ENCODE peak calls at places on chromosomes 5 and 9, in ten cellular contexts. S is IMR-90, L is colonic mucosa, M is nephron progenitor cell, N is Calu3, U is Peyer's patch, B is astrocyte of the spinal cord, V is lower leg skin, G is H9, D is HFFc6. Y is an unnamed sample.

GRCh38 chr9:88006511-88007290 is 32.4 kb upstream of the CDK20 start:
- DNase-seq in S (no peak), L (no peak), M (no peak), N (no peak), U (no peak), B (no peak), V (no peak), G (peak; percentile 56), D (no peak), Y (no peak)

GRCh38 chr5:124057815-124058231 is 545.8 kb downstream of the CSNK1G3 start:
- DNase-seq in S (no peak), L (no peak), M (no peak), N (no peak), U (no peak), B (no peak), V (no peak), G (no peak), D (no peak), Y (no peak)

GRCh38 chr5:31404325-31404724 is 127.6 kb downstream of the DROSHA start:
- DNase-seq in S (no peak), L (no peak), M (no peak), N (no peak), U (no peak), B (no peak), V (no peak), G (no peak), D (no peak), Y (no peak)

GRCh38 chr5:126520593-126520953 is 74.4 kb downstream of the ALDH7A1 start:
- DNase-seq in S (no peak), L (no peak), M (no peak), N (no peak), U (no peak), B (no peak), V (no peak), G (no peak), D (no peak), Y (no peak)

GRCh38 chr9:121529237-121529987 is 29.8 kb upstream of the GGTA1 start:
- DNase-seq in S (peak; percentile 99), L (peak; percentile 71), M (no peak), N (peak; percentile 9), U (peak; percentile 56), B (peak; percentile 96), V (peak; percentile 97), G (no peak), D (peak; percentile 93), Y (no peak)

GRCh38 chr5:178113841-178114324 is 551 bp downstream of the N4BP3 start:
- DNase-seq in S (no peak), L (no peak), M (peak; percentile 43), N (peak; percentile 24), U (no peak), B (no peak), V (no peak), G (no peak), D (no peak), Y (peak; percentile 59)

GRCh38 chr9:87029904-87030303 is 82.6 kb upstream of the GAS1 start:
- DNase-seq in S (no peak), L (no peak), M (no peak), N (no peak), U (no peak), B (no peak), V (no peak), G (no peak), D (no peak), Y (no peak)

GRCh38 chr9:34732478-34732877 is 22.5 kb upstream of the CCL21 start:
- DNase-seq in S (no peak), L (no peak), M (no peak), N (no peak), U (no peak), B (no peak), V (no peak), G (no peak), D (no peak), Y (no peak)

DNA sequence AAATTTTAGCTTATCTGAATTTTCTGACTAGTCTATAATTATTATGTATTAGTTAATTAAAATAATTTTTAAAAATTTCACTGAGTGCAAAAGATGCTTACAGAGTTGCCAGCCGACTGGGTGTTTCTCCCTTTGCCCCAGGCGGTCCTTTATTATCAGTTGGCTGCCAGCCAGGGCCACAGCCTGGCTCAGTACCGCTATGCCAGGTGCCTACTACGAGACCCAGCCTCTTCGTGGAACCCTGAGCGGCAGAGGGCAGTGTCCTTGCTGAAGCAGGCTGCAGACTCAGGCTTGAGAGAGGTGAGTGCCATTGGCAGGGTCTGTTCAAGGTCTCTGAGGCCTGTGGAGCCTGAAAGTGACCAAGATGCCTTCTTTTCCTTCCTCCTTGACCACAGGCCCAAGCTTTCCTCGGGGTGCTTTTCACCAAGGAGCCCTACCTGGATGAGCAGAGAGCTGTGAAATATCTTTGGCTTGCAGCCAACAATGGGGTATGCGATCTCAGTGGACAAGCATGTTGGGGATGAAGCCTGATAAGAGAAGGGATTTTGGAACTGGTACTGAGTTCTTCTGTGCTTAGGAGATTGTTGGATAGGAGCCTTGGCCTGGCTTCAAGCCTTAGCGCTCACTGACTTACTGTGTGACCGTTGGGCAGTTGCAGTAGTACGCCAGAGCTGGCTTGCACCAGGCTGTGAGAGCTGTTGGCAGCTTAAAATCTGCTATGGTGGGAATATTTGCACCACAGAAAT is 10.6 kb downstream of the DELE1 start:
- DNase-seq in S (peak; percentile 14), L (peak; percentile 53), M (no peak), N (no peak), U (peak; percentile 75), B (no peak), V (no peak), G (no peak), D (no peak), Y (no peak)
- TF ChIP-seq CTCF in S (no peak), L (no peak), M (no peak), N (no peak), U (peak; percentile 23), B (no peak), V (no peak), G (no peak), D (no peak), Y (no peak)

GRCh38 chr9:15641301-15641700 is 88.5 kb downstream of the CCDC171 start:
- DNase-seq in S (no peak), L (no peak), M (no peak), N (no peak), U (no peak), B (no peak), V (no peak), G (no peak), D (no peak), Y (no peak)

GRCh38 chr9:15642369-15642962 is 89.6 kb downstream of the CCDC171 start:
- DNase-seq in S (peak; percentile 53), L (no peak), M (no peak), N (no peak), U (no peak), B (peak; percentile 51), V (no peak), G (no peak), D (peak; percentile 28), Y (peak; percentile 37)
- TF ChIP-seq CTCF in S (peak; percentile 58), L (peak; percentile 32), M (peak; percentile 56), N (peak; percentile 32), U (peak; percentile 47), B (peak; percentile 54), V (no peak), G (peak; percentile 70), D (peak; percentile 76), Y (peak; percentile 43)

GRCh38 chr5:15476977-15477376 is 23.0 kb upstream of the FBXL7 start:
- DNase-seq in S (no peak), L (no peak), M (no peak), N (no peak), U (no peak), B (no peak), V (no peak), G (no peak), D (no peak), Y (no peak)

GRCh38 chr5:15475365-15475764 is 24.6 kb upstream of the FBXL7 start:
- DNase-seq in S (no peak), L (no peak), M (no peak), N (no peak), U (no peak), B (no peak), V (no peak), G (no peak), D (no peak), Y (no peak)

GRCh38 chr5:15474143-15474719 is 25.7 kb upstream of the FBXL7 start:
- DNase-seq in S (no peak), L (no peak), M (no peak), N (no peak), U (no peak), B (no peak), V (no peak), G (no peak), D (no peak), Y (no peak)

DNA sequence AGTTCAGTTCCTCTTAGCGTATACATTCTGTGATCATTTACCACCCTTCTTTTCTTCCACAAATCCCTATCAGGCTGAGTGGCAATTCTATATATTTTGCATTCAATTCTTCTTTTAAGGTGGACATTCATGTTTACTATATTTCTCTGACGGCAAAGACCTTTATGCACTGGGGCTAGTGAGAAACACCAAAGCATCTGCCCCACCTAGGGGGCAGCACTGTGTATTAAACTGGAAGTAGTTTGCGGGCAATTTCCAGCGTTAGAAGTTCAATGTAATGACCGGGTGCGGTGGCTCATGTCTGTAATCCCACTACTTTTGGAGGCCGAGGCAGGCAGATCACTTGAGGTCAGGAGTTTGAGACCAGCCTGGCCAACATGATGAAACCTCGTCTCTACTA is 27.9 kb upstream of the FBXL7 start:
- DNase-seq in S (no peak), L (no peak), M (no peak), N (no peak), U (no peak), B (no peak), V (no peak), G (peak; percentile 35), D (no peak), Y (no peak)
- TF ChIP-seq CTCF in S (no peak), L (no peak), M (no peak), N (no peak), U (no peak), B (no peak), V (no peak), G (peak; percentile 59), D (peak; percentile 65), Y (no peak)

GRCh38 chr5:111735829-111736228 is 21.2 kb downstream of the NREP start:
- DNase-seq in S (peak; percentile 98), L (peak; percentile 41), M (no peak), N (no peak), U (no peak), B (peak; percentile 91), V (peak; percentile 87), G (peak; percentile 58), D (peak; percentile 85), Y (no peak)

GRCh38 chr5:111731638-111732037 is 25.4 kb downstream of the NREP start:
- DNase-seq in S (no peak), L (no peak), M (no peak), N (no peak), U (no peak), B (no peak), V (no peak), G (no peak), D (no peak), Y (no peak)

GRCh38 chr5:111734013-111734412 is 23.0 kb downstream of the NREP start:
- DNase-seq in S (peak; percentile 65), L (no peak), M (no peak), N (no peak), U (no peak), B (peak; percentile 73), V (no peak), G (no peak), D (peak; percentile 38), Y (no peak)

GRCh38 chr5:111734597-111734996 is 22.4 kb downstream of the NREP start:
- DNase-seq in S (no peak), L (no peak), M (no peak), N (no peak), U (no peak), B (no peak), V (no peak), G (no peak), D (no peak), Y (no peak)

GRCh38 chr5:111733571-111733970 is 23.4 kb downstream of the NREP start:
- DNase-seq in S (no peak), L (no peak), M (no peak), N (no peak), U (no peak), B (no peak), V (no peak), G (no peak), D (no peak), Y (no peak)
- TF ChIP-seq CTCF in S (no peak), L (no peak), M (no peak), N (no peak), U (no peak), B (no peak), V (no peak), G (no peak), D (no peak), Y (no peak)